ENCODE peak calls at places on chromosomes 2 and 18, in five cellular contexts. L is left lobe of liver; I is CD4-positive, alpha-beta memory T cell; F is putamen; R is effector memory CD8-positive, alpha-beta T cell. K is an unnamed sample.

GRCh38 chr2:12110074-12110473 is 363.6 kb downstream of the LPIN1 start:
- DNase-seq in L (no peak), R (no peak), I (no peak), F (no peak), K (no peak)

GRCh38 chr2:160940699-160941098 is 219.5 kb upstream of the TANK start:
- DNase-seq in F (no peak), I (peak), R (peak), L (no peak), K (no peak)

GRCh38 chr18:49550621-49551020 is 11.2 kb upstream of the LIPG start:
- DNase-seq in L (no peak), F (no peak), I (no peak), R (no peak), K (no peak)

GRCh38 chr18:23138470-23138869 is 3.2 kb downstream of the CABLES1 start:
- DNase-seq in R (no peak), F (no peak), I (no peak), L (no peak), K (peak)

GRCh38 chr18:10973579-10974260 is 175.6 kb downstream of the PIEZO2 start:
- DNase-seq in R (no peak), L (no peak), F (no peak), I (no peak), K (no peak)

GRCh38 chr18:77210249-77210648 is 39.4 kb upstream of the GALR1 start:
- DNase-seq in L (no peak), F (no peak), R (no peak), I (no peak), K (peak)

GRCh38 chr18:73842795-73843394 is 304.7 kb downstream of the FBXO15 start:
- DNase-seq in R (peak), F (peak), L (no peak), I (no peak), K (no peak)

GRCh38 chr2:235468978-235469694 is 24.7 kb upstream of the AGAP1 start:
- DNase-seq in R (no peak), F (peak), I (no peak), L (no peak), K (no peak)

GRCh38 chr2:237674731-237675276 is 47.4 kb downstream of the LRRFIP1 start:
- DNase-seq in L (peak), F (no peak), R (peak), I (peak), K (peak)

K was measured in left lung.